ENCODE peak calls at places on chromosomes 16 and 17, in six cellular contexts. F is aorta; X is AG10803; W is cortex of kidney; K is KBM-7; U is stimulated activated CD8-positive, alpha-beta memory T cell treated with anti-CD3 and anti-CD28 coated beads, Interleukin-4, amount 100 ng/mL, for 1 hour. R is an unnamed sample.

GRCh38 chr17:10031102-10031501 is 126.0 kb upstream of the RCVRN start:
- DNase-seq in F (no peak), K (no peak), X (no peak), U (no peak), W (no peak), R (no peak)

GRCh38 chr16:30585400-30586191 is at the start of gene ZNF785:
- DNase-seq in K (no peak), F (peak; percentile 96), U (peak; percentile 86), W (no peak), X (peak; percentile 99), R (peak; percentile 98)

GRCh38 chr17:77693301-77693700 is 265.2 kb upstream of the TNRC6C start:
- DNase-seq in W (no peak), F (peak; percentile 70), U (no peak), K (no peak), X (no peak), R (no peak)

GRCh38 chr16:57563761-57564160 is 21.3 kb downstream of the ADGRG5 start:
- DNase-seq in X (no peak), U (no peak), W (no peak), F (peak; percentile 44), K (no peak), R (no peak)

GRCh38 chr16:57614546-57615343 is 13.7 kb upstream of the ADGRG1 start:
- DNase-seq in K (no peak), W (no peak), X (no peak), U (no peak), F (peak; percentile 39), R (peak; percentile 17)

GRCh38 chr17:78961571-78961970 is 18.2 kb downstream of the LGALS3BP start:
- DNase-seq in X (no peak), F (no peak), U (no peak), W (no peak), K (no peak), R (no peak)

GRCh38 chr16:30609002-30609927 is 924 bp downstream of the ZNF689 start:
- DNase-seq in X (peak; percentile 36), K (peak; percentile 58), W (no peak), U (no peak), F (peak; percentile 90), R (peak; percentile 53)

GRCh38 chr16:1220098-1220728 is 4.9 kb downstream of the TPSG1 start:
- DNase-seq in K (no peak), X (no peak), W (no peak), U (no peak), F (no peak), R (no peak)

GRCh38 chr16:84072014-84072413 is 29.4 kb upstream of the SLC38A8 start:
- DNase-seq in X (no peak), W (no peak), F (no peak), K (no peak), U (no peak), R (no peak)

GRCh38 chr16:15567823-15568222 is 75.1 kb downstream of the MARF1 start:
- DNase-seq in F (no peak), K (no peak), W (no peak), X (no peak), U (no peak), R (no peak)

GRCh38 chr17:8185580-8186445 is 4.2 kb downstream of the BORCS6 start:
- DNase-seq in X (peak; percentile 61), W (no peak), K (peak; percentile 91), F (peak; percentile 97), U (peak; percentile 89), R (peak; percentile 97)

GRCh38 chr17:50817838-50818237 is 17.5 kb upstream of the WFIKKN2 start:
- DNase-seq in W (no peak), U (no peak), X (no peak), K (no peak), F (no peak), R (no peak)

GRCh38 chr17:74870512-74870911 is 2.3 kb downstream of the FDXR start:
- DNase-seq in U (no peak), F (no peak), W (no peak), K (no peak), X (peak; percentile 78), R (peak; percentile 97)

GRCh38 chr17:15462962-15463361 is 4.5 kb downstream of the CDRT4 start:
- DNase-seq in X (peak; percentile 57), F (no peak), U (no peak), K (no peak), W (no peak), R (no peak)

GRCh38 chr17:27207073-27207511 is 86.8 kb upstream of the WSB1 start:
- DNase-seq in K (no peak), U (no peak), W (no peak), F (no peak), X (peak; percentile 62), R (no peak)

GRCh38 chr16:79628501-79628975 is 28.0 kb upstream of the MAF start:
- DNase-seq in W (no peak), U (peak; percentile 11), F (no peak), X (no peak), K (peak; percentile 1), R (no peak)

GRCh38 chr17:68006797-68007196 is 10.5 kb upstream of the C17orf58 start:
- DNase-seq in U (no peak), X (no peak), K (no peak), W (no peak), F (no peak), R (no peak)

GRCh38 chr17:49358638-49359247 is 3.3 kb downstream of the ZNF652 start:
- DNase-seq in K (no peak), F (no peak), U (no peak), W (no peak), X (no peak), R (no peak)

GRCh38 chr17:40317345-40317873 is 8.4 kb downstream of the RARA start:
- DNase-seq in U (no peak), F (no peak), X (peak; percentile 81), W (no peak), K (peak; percentile 62), R (peak; percentile 61)

GRCh38 chr16:46728804-46729203 is 19.3 kb downstream of the MYLK3 start:
- DNase-seq in W (no peak), X (no peak), K (no peak), U (no peak), F (no peak), R (no peak)

GRCh38 chr17:55157165-55157564 is 107.6 kb upstream of the HLF start:
- DNase-seq in F (no peak), U (no peak), K (no peak), X (peak; percentile 23), W (no peak), R (peak; percentile 27)